ENCODE peak calls at places on chromosome 22, in six cellular contexts. Y, Z, L, D, V and M are unnamed samples.

GRCh38 chr22:47112994-47113879 is 350.8 kb downstream of the TBC1D22A start:
- DNase-seq in Y (no peak), Z (no peak), L (no peak), D (no peak), V (no peak), M (no peak)

GRCh38 chr22:31838917-31839316 is 85.1 kb downstream of the DEPDC5 start:
- DNase-seq in Y (no peak), Z (no peak), L (no peak), D (no peak), V (no peak), M (no peak)

GRCh38 chr22:33557836-33558235 is 362.4 kb downstream of the LARGE1 start:
- DNase-seq in Y (no peak), Z (no peak), L (no peak), D (no peak), V (no peak), M (no peak)

GRCh38 chr22:19173047-19174035 is 5.2 kb downstream of the SLC25A1 start:
- DNase-seq in Y (no peak), Z (no peak), L (no peak), D (no peak), V (no peak), M (no peak)

GRCh38 chr22:30891443-30891755 is 77.2 kb downstream of the MORC2 start:
- DNase-seq in Y (no peak), Z (no peak), L (no peak), D (peak), V (no peak), M (no peak)

GRCh38 chr22:42688241-42688913 is 32.3 kb downstream of the A4GALT start:
- DNase-seq in Y (no peak), Z (peak), L (peak), D (peak), V (peak), M (peak)

GRCh38 chr22:21959274-21960074 is 6.8 kb upstream of the PPM1F start:
- DNase-seq in Y (no peak), Z (no peak), L (no peak), D (no peak), V (no peak), M (no peak)

GRCh38 chr22:37998543-37998942 is 14.2 kb upstream of the SOX10 start:
- DNase-seq in Y (no peak), Z (no peak), L (no peak), D (no peak), V (no peak), M (peak)

GRCh38 chr22:33918676-33919590 is 1.3 kb downstream of the LARGE1 start:
- DNase-seq in Y (no peak), Z (no peak), L (no peak), D (no peak), V (no peak), M (no peak)

GRCh38 chr22:41382098-41382578 is 396 bp downstream of the TEF start:
- DNase-seq in Y (peak), Z (peak), L (no peak), D (no peak), V (peak), M (no peak)

GRCh38 chr22:46185263-46185662 is 34.9 kb downstream of the PPARA start:
- DNase-seq in Y (no peak), Z (no peak), L (no peak), D (no peak), V (no peak), M (no peak)

GRCh38 chr22:42310301-42310981 is 40.0 kb upstream of the TCF20 start:
- DNase-seq in Y (no peak), Z (no peak), L (no peak), D (no peak), V (no peak), M (no peak)

GRCh38 chr22:37183432-37184379 is 4.3 kb downstream of the C1QTNF6 start:
- DNase-seq in Y (no peak), Z (peak), L (no peak), D (no peak), V (no peak), M (no peak)

GRCh38 chr22:36182871-36183270 is 18.7 kb downstream of the APOL4 start:
- DNase-seq in Y (no peak), Z (no peak), L (no peak), D (no peak), V (no peak), M (no peak)

GRCh38 chr22:20671409-20672081 is 102.4 kb upstream of the SERPIND1 start:
- DNase-seq in Y (no peak), Z (no peak), L (no peak), D (no peak), V (no peak), M (no peak)

GRCh38 chr22:23182289-23183106 is 2.2 kb downstream of the BCR start:
- DNase-seq in Y (peak), Z (peak), L (no peak), D (peak), V (no peak), M (no peak)

GRCh38 chr22:25334091-25334490 is 114.7 kb downstream of the CRYBB2 start:
- DNase-seq in Y (peak), Z (no peak), L (no peak), D (peak), V (peak), M (peak)

GRCh38 chr22:27397948-27398330 is 403.6 kb downstream of the MN1 start:
- DNase-seq in Y (no peak), Z (no peak), L (no peak), D (no peak), V (peak), M (no peak)

GRCh38 chr22:24021304-24021703 is 10.2 kb downstream of the CABIN1 start:
- DNase-seq in Y (no peak), Z (no peak), L (no peak), D (no peak), V (no peak), M (no peak)

GRCh38 chr22:45600791-45601730 is 70.6 kb upstream of the ATXN10 start:
- DNase-seq in Y (no peak), Z (no peak), L (no peak), D (no peak), V (peak), M (no peak)

GRCh38 chr22:50417544-50417943 is 57.3 kb downstream of the SBF1 start:
- DNase-seq in Y (no peak), Z (no peak), L (no peak), D (no peak), V (no peak), M (no peak)

GRCh38 chr22:24410110-24410856 is 17.1 kb upstream of the ADORA2A start:
- DNase-seq in Y (no peak), Z (no peak), L (no peak), D (no peak), V (no peak), M (no peak)

GRCh38 chr22:43992331-43992821 is 31.7 kb upstream of the PARVB start:
- DNase-seq in Y (no peak), Z (no peak), L (no peak), D (no peak), V (no peak), M (no peak)

GRCh38 chr22:17629167-17629489 is 579 bp upstream of the ATP6V1E1 start:
- DNase-seq in Y (no peak), Z (no peak), L (no peak), D (no peak), V (no peak), M (no peak)

GRCh38 chr22:31628969-31629723 is 32.9 kb downstream of the PISD start:
- DNase-seq in Y (no peak), Z (peak), L (no peak), D (no peak), V (no peak), M (no peak)

GRCh38 chr22:36358533-36359171 is 29.1 kb downstream of the MYH9 start:
- DNase-seq in Y (no peak), Z (no peak), L (no peak), D (no peak), V (no peak), M (no peak)

GRCh38 chr22:23082534-23083314 is 12.4 kb downstream of the GNAZ start:
- DNase-seq in Y (no peak), Z (no peak), L (no peak), D (no peak), V (no peak), M (no peak)

GRCh38 chr22:29617922-29618629 is 14.6 kb downstream of the NF2 start:
- DNase-seq in Y (no peak), Z (no peak), L (no peak), D (no peak), V (peak), M (no peak)

GRCh38 chr22:22884888-22885840 is 2.5 kb upstream of the IGLL5 start:
- DNase-seq in Y (peak), Z (peak), L (no peak), D (no peak), V (no peak), M (no peak)

GRCh38 chr22:40919446-40919845 is 31.7 kb upstream of the RBX1 start:
- DNase-seq in Y (no peak), Z (no peak), L (no peak), D (no peak), V (peak), M (no peak)

GRCh38 chr22:40138866-40139265 is 38.9 kb upstream of the TNRC6B start:
- DNase-seq in Y (no peak), Z (no peak), L (no peak), D (no peak), V (no peak), M (no peak)

GRCh38 chr22:28978863-28979799 is 82.5 kb downstream of the C22orf31 start:
- DNase-seq in Y (no peak), Z (no peak), L (no peak), D (no peak), V (no peak), M (no peak)